ENCODE peak calls at places on chromosomes 13 and 19, in six cellular contexts. One of them, this sample, is unnamed. For H3K27me3, the result is how much of the 10 kb centered on the place peaks cover.

GRCh38 chr19:1172353-1173159 is 1.5 kb downstream of the SBNO2 start:
- DNase-seq in CD8-positive, alpha-beta T cell: no peak
- DNase-seq in osteoblast: peak
- DNase-seq in BJ: no peak
- DNase-seq in cardiac muscle cell: no peak
- DNase-seq in fibroblast of lung: peak
- DNase-seq in this sample: no peak

GRCh38 chr19:38692458-38693379 is 45.3 kb downstream of the ACTN4 start:
- DNase-seq in CD8-positive, alpha-beta T cell: no peak
- DNase-seq in osteoblast: peak
- DNase-seq in BJ: no peak
- DNase-seq in cardiac muscle cell: no peak
- DNase-seq in fibroblast of lung: peak
- DNase-seq in this sample: no peak

GRCh38 chr13:111541752-111542529 is 221.5 kb downstream of the TEX29 start:
- DNase-seq in CD8-positive, alpha-beta T cell: no peak
- DNase-seq in osteoblast: no peak
- DNase-seq in BJ: no peak
- DNase-seq in cardiac muscle cell: no peak
- DNase-seq in fibroblast of lung: no peak
- DNase-seq in this sample: no peak

GRCh38 chr19:41528106-41528505 is 47.9 kb upstream of the CEACAM21 start:
- DNase-seq in CD8-positive, alpha-beta T cell: no peak
- DNase-seq in osteoblast: no peak
- DNase-seq in BJ: no peak
- DNase-seq in cardiac muscle cell: no peak
- DNase-seq in fibroblast of lung: no peak
- DNase-seq in this sample: no peak

GRCh38 chr13:70183041-70183440 is 74.8 kb upstream of the KLHL1 start:
- DNase-seq in CD8-positive, alpha-beta T cell: no peak
- DNase-seq in osteoblast: no peak
- DNase-seq in BJ: no peak
- DNase-seq in cardiac muscle cell: no peak
- DNase-seq in fibroblast of lung: peak
- DNase-seq in this sample: no peak

GRCh38 chr19:5238700-5239099 is 101.9 kb downstream of the PTPRS start:
- DNase-seq in CD8-positive, alpha-beta T cell: no peak
- DNase-seq in osteoblast: no peak
- DNase-seq in BJ: no peak
- DNase-seq in cardiac muscle cell: no peak
- DNase-seq in fibroblast of lung: no peak
- DNase-seq in this sample: no peak

GRCh38 chr19:15519433-15519976 is 11.2 kb downstream of the CYP4F22 start:
- DNase-seq in CD8-positive, alpha-beta T cell: no peak
- DNase-seq in osteoblast: no peak
- DNase-seq in BJ: no peak
- DNase-seq in cardiac muscle cell: no peak
- DNase-seq in fibroblast of lung: no peak
- DNase-seq in this sample: no peak

GRCh38 chr19:49339364-49340068 is 4.3 kb downstream of the CD37 start:
- DNase-seq in CD8-positive, alpha-beta T cell: no peak
- DNase-seq in osteoblast: peak
- DNase-seq in BJ: peak
- DNase-seq in cardiac muscle cell: peak
- DNase-seq in fibroblast of lung: peak
- DNase-seq in this sample: no peak

GRCh38 chr19:32012886-32013635 is 332.3 kb upstream of the ZNF507 start:
- DNase-seq in CD8-positive, alpha-beta T cell: no peak
- DNase-seq in osteoblast: no peak
- DNase-seq in BJ: no peak
- DNase-seq in cardiac muscle cell: no peak
- DNase-seq in fibroblast of lung: peak
- DNase-seq in this sample: no peak

GRCh38 chr19:38849746-38850230 is at the start of gene HNRNPL:
- DNase-seq in CD8-positive, alpha-beta T cell: peak
- DNase-seq in osteoblast: peak
- DNase-seq in BJ: no peak
- DNase-seq in cardiac muscle cell: no peak
- DNase-seq in fibroblast of lung: no peak
- DNase-seq in this sample: peak

GRCh38 chr13:74966814-74967213 is 515.2 kb downstream of the TBC1D4 start:
- DNase-seq in CD8-positive, alpha-beta T cell: no peak
- DNase-seq in osteoblast: no peak
- DNase-seq in BJ: no peak
- DNase-seq in cardiac muscle cell: peak
- DNase-seq in fibroblast of lung: peak
- DNase-seq in this sample: no peak

GRCh38 chr19:4566402-4567051 is 7.0 kb upstream of the SEMA6B start:
- DNase-seq in CD8-positive, alpha-beta T cell: no peak
- DNase-seq in osteoblast: peak
- DNase-seq in BJ: no peak
- DNase-seq in cardiac muscle cell: no peak
- DNase-seq in fibroblast of lung: no peak
- DNase-seq in this sample: no peak

GRCh38 chr13:72774019-72774418 is 7.7 kb downstream of the DIS3 start:
- DNase-seq in CD8-positive, alpha-beta T cell: no peak
- DNase-seq in osteoblast: no peak
- DNase-seq in BJ: no peak
- DNase-seq in cardiac muscle cell: no peak
- DNase-seq in fibroblast of lung: peak
- DNase-seq in this sample: no peak

GRCh38 chr13:113756441-113757097 is 2.5 kb upstream of the TMEM255B start:
- DNase-seq in CD8-positive, alpha-beta T cell: no peak
- DNase-seq in osteoblast: peak
- DNase-seq in BJ: no peak
- DNase-seq in cardiac muscle cell: no peak
- DNase-seq in fibroblast of lung: no peak
- DNase-seq in this sample: no peak

GRCh38 chr19:8413593-8413923 is 453 bp downstream of the MARCHF2 start:
- DNase-seq in CD8-positive, alpha-beta T cell: no peak
- DNase-seq in osteoblast: peak
- DNase-seq in BJ: no peak
- DNase-seq in cardiac muscle cell: no peak
- DNase-seq in fibroblast of lung: no peak
- DNase-seq in this sample: no peak

GRCh38 chr13:66673401-66673800 is 556.7 kb downstream of the PCDH9 start:
- DNase-seq in CD8-positive, alpha-beta T cell: no peak
- DNase-seq in osteoblast: peak
- DNase-seq in BJ: peak
- DNase-seq in cardiac muscle cell: no peak
- DNase-seq in fibroblast of lung: peak
- DNase-seq in this sample: no peak

GRCh38 chr19:51884713-51885112 is 3.0 kb downstream of the ZNF577 start:
- DNase-seq in CD8-positive, alpha-beta T cell: no peak
- DNase-seq in osteoblast: no peak
- DNase-seq in BJ: no peak
- DNase-seq in cardiac muscle cell: no peak
- DNase-seq in fibroblast of lung: no peak
- DNase-seq in this sample: no peak

GRCh38 chr19:51891193-51891747 is 3.5 kb upstream of the ZNF577 start:
- DNase-seq in CD8-positive, alpha-beta T cell: no peak
- DNase-seq in osteoblast: no peak
- DNase-seq in BJ: no peak
- DNase-seq in cardiac muscle cell: no peak
- DNase-seq in fibroblast of lung: no peak
- DNase-seq in this sample: no peak

GRCh38 chr19:51887522-51888498 is at the start of gene ZNF577:
- DNase-seq in CD8-positive, alpha-beta T cell: peak
- DNase-seq in osteoblast: peak
- DNase-seq in BJ: peak
- DNase-seq in cardiac muscle cell: peak
- DNase-seq in fibroblast of lung: peak
- DNase-seq in this sample: peak

GRCh38 chr19:51889934-51890333 is 2.2 kb upstream of the ZNF577 start:
- DNase-seq in CD8-positive, alpha-beta T cell: no peak
- DNase-seq in osteoblast: no peak
- DNase-seq in BJ: no peak
- DNase-seq in cardiac muscle cell: no peak
- DNase-seq in fibroblast of lung: no peak
- DNase-seq in this sample: no peak
- H3K4me3 ChIP-seq in CD8-positive, alpha-beta T cell: no peak
- H3K4me3 ChIP-seq in osteoblast: no peak
- H3K4me3 ChIP-seq in BJ: no peak
- H3K4me3 ChIP-seq in cardiac muscle cell: no peak
- H3K4me3 ChIP-seq in fibroblast of lung: no peak
- H3K4me3 ChIP-seq in this sample: no peak

GRCh38 chr19:47018923-47019322 is 714 bp upstream of the NPAS1 start:
- DNase-seq in CD8-positive, alpha-beta T cell: no peak
- DNase-seq in osteoblast: no peak
- DNase-seq in BJ: no peak
- DNase-seq in cardiac muscle cell: no peak
- DNase-seq in fibroblast of lung: no peak
- DNase-seq in this sample: no peak
- H3K27me3 ChIP-seq in CD8-positive, alpha-beta T cell: under half
- H3K27me3 ChIP-seq in osteoblast: under half
- H3K27me3 ChIP-seq in BJ: under half
- H3K27me3 ChIP-seq in cardiac muscle cell: half or more
- H3K27me3 ChIP-seq in fibroblast of lung: under half
- H3K27me3 ChIP-seq in this sample: under half

GRCh38 chr19:45815501-45816216 is 551 bp upstream of the RSPH6A start:
- DNase-seq in CD8-positive, alpha-beta T cell: no peak
- DNase-seq in osteoblast: peak
- DNase-seq in BJ: no peak
- DNase-seq in cardiac muscle cell: peak
- DNase-seq in fibroblast of lung: peak
- DNase-seq in this sample: no peak

GRCh38 chr19:45817725-45818301 is 2.7 kb upstream of the RSPH6A start:
- DNase-seq in CD8-positive, alpha-beta T cell: no peak
- DNase-seq in osteoblast: peak
- DNase-seq in BJ: no peak
- DNase-seq in cardiac muscle cell: no peak
- DNase-seq in fibroblast of lung: no peak
- DNase-seq in this sample: peak

GRCh38 chr19:45817010-45817724 is 2.1 kb upstream of the RSPH6A start:
- DNase-seq in CD8-positive, alpha-beta T cell: peak
- DNase-seq in osteoblast: peak
- DNase-seq in BJ: peak
- DNase-seq in cardiac muscle cell: peak
- DNase-seq in fibroblast of lung: peak
- DNase-seq in this sample: peak

GRCh38 chr19:45814851-45815481 is at the start of gene RSPH6A:
- DNase-seq in CD8-positive, alpha-beta T cell: no peak
- DNase-seq in osteoblast: peak
- DNase-seq in BJ: no peak
- DNase-seq in cardiac muscle cell: peak
- DNase-seq in fibroblast of lung: no peak
- DNase-seq in this sample: no peak

DNA sequence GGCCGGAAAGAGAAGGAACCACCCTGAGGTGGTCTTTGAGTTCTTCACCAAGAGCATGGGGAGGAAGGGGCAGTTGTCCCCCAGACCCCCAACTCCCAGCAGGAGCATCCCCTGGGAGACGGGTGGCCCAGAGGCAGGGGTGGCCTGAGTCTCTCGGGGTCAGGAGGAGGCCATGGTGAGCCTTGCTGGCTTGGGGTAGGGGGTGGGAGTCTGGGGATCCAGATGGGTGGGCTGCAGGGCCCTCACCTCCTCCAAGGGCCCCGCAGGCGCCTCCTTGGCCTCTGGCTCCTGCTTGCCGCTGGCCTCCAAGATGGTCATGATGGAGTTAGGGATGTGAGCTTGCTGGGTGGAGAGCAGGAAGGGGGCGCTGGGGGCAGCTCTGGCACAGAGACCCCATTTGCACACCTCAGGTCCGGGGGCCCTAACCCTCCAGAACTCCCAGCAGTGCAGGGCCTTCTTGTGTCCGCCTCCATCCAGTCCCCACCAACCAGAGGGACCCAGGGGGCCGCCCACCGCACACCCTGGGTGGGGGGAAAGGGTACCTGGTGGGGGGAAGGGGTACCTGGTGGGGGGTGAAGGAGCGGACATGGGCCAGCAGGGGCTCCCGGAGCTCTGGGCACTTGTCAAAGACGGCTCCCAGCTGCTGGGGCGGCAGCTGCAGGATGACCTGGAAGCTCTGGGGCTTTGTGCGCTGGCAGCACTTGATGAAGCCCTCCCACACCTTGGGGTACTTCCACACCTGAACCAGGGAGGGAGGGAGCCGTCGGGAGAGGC is 1.3 kb upstream of the RSPH6A start:
- DNase-seq in CD8-positive, alpha-beta T cell: no peak
- DNase-seq in osteoblast: no peak
- DNase-seq in BJ: no peak
- DNase-seq in cardiac muscle cell: no peak
- DNase-seq in fibroblast of lung: no peak
- DNase-seq in this sample: no peak
- H3K4me3 ChIP-seq in CD8-positive, alpha-beta T cell: no peak
- H3K4me3 ChIP-seq in osteoblast: no peak
- H3K4me3 ChIP-seq in BJ: no peak
- H3K4me3 ChIP-seq in cardiac muscle cell: peak
- H3K4me3 ChIP-seq in fibroblast of lung: no peak
- H3K4me3 ChIP-seq in this sample: no peak

GRCh38 chr19:17254636-17255035 is 8.9 kb upstream of the NR2F6 start:
- DNase-seq in CD8-positive, alpha-beta T cell: no peak
- DNase-seq in osteoblast: no peak
- DNase-seq in BJ: no peak
- DNase-seq in cardiac muscle cell: no peak
- DNase-seq in fibroblast of lung: no peak
- DNase-seq in this sample: no peak
- H3K27me3 ChIP-seq in CD8-positive, alpha-beta T cell: under half
- H3K27me3 ChIP-seq in osteoblast: under half
- H3K27me3 ChIP-seq in BJ: under half
- H3K27me3 ChIP-seq in cardiac muscle cell: under half
- H3K27me3 ChIP-seq in fibroblast of lung: under half
- H3K27me3 ChIP-seq in this sample: under half

GRCh38 chr13:94322925-94323324 is 156.6 kb downstream of the DCT start:
- DNase-seq in CD8-positive, alpha-beta T cell: no peak
- DNase-seq in osteoblast: no peak
- DNase-seq in BJ: no peak
- DNase-seq in cardiac muscle cell: no peak
- DNase-seq in fibroblast of lung: no peak
- DNase-seq in this sample: no peak
- H3K4me3 ChIP-seq in CD8-positive, alpha-beta T cell: no peak
- H3K4me3 ChIP-seq in osteoblast: no peak
- H3K4me3 ChIP-seq in BJ: no peak
- H3K4me3 ChIP-seq in cardiac muscle cell: no peak
- H3K4me3 ChIP-seq in fibroblast of lung: no peak
- H3K4me3 ChIP-seq in this sample: peak

DNA sequence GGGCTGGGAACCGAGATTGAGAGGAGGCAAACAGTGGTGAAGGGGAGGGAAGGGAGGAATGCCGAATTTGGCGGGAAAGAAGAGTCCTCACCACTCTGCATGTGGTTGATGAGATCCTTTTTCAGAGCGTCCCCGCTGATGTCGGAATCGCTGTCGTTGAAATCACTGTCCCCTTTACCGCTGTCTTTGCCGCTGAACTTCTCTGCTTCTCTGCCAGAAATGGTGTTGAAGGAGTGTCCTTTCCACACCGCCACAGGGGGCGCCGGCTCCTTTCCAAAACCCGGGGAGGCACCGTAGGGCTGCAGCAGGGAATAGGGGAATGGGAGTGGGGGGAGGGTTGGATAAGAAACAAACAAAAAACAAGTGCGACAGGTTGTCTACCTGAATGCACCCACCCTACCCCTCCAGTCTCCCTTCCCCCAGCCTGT is 3.1 kb downstream of the PCDH8 start:
- DNase-seq in CD8-positive, alpha-beta T cell: no peak
- DNase-seq in osteoblast: no peak
- DNase-seq in BJ: no peak
- DNase-seq in cardiac muscle cell: peak
- DNase-seq in fibroblast of lung: no peak
- DNase-seq in this sample: no peak
- H3K27me3 ChIP-seq in CD8-positive, alpha-beta T cell: under half
- H3K27me3 ChIP-seq in osteoblast: half or more
- H3K27me3 ChIP-seq in BJ: under half
- H3K27me3 ChIP-seq in cardiac muscle cell: half or more
- H3K27me3 ChIP-seq in fibroblast of lung: under half
- H3K27me3 ChIP-seq in this sample: under half

This sample was measured in CD8-positive, alpha-beta memory T cell.